ENCODE peak calls at places on chromosomes 7 and 10, in five cellular contexts. J is right lobe of liver, N is glutamatergic neuron, P is endothelial cell, B is gastrocnemius medialis. E is an unnamed sample.

GRCh38 chr7:70459546-70459945 is 672.4 kb upstream of the GALNT17 start:
- DNase-seq in J (no peak), N (no peak), P (no peak), B (no peak), E (no peak)

GRCh38 chr10:86400705-86401587 is 34.4 kb upstream of the GRID1 start:
- DNase-seq in J (peak), N (peak), P (peak), B (no peak), E (peak)

GRCh38 chr7:7786595-7786994 is 68.2 kb upstream of the RPA3 start:
- DNase-seq in J (no peak), N (no peak), P (no peak), B (no peak), E (no peak)

GRCh38 chr10:117334075-117334474 is 41.2 kb downstream of the PDZD8 start:
- DNase-seq in J (no peak), N (no peak), P (no peak), B (no peak), E (no peak)

GRCh38 chr10:87594864-87595263 is 64.8 kb upstream of the PAPSS2 start:
- DNase-seq in J (peak), N (no peak), P (no peak), B (no peak), E (no peak)

GRCh38 chr7:123154231-123154860 is 45.4 kb downstream of the SLC13A1 start:
- DNase-seq in J (peak), N (peak), P (peak), B (peak), E (peak)

GRCh38 chr10:132030898-132031463 is 34.8 kb upstream of the JAKMIP3 start:
- DNase-seq in J (no peak), N (no peak), P (no peak), B (no peak), E (no peak)

GRCh38 chr7:144670251-144670650 is 165.6 kb downstream of the TPK1 start:
- DNase-seq in J (no peak), N (no peak), P (no peak), B (no peak), E (no peak)

GRCh38 chr10:118769898-118770600 is 15.3 kb upstream of the CACUL1 start:
- DNase-seq in J (no peak), N (no peak), P (no peak), B (no peak), E (no peak)

GRCh38 chr7:143846692-143847091 is 55.3 kb downstream of the TCAF1 start:
- DNase-seq in J (no peak), N (no peak), P (no peak), B (no peak), E (no peak)

GRCh38 chr7:134954197-134955082 is 31.9 kb upstream of the AGBL3 start:
- DNase-seq in J (no peak), N (no peak), P (no peak), B (no peak), E (no peak)

GRCh38 chr10:35934637-35934995 is 292.5 kb upstream of the FZD8 start:
- DNase-seq in J (no peak), N (peak), P (no peak), B (no peak), E (no peak)

GRCh38 chr10:94366382-94366781 is 3.6 kb upstream of the NOC3L start:
- DNase-seq in J (no peak), N (no peak), P (no peak), B (no peak), E (no peak)

GRCh38 chr7:44608916-44609648 is 2.7 kb downstream of the OGDH start:
- DNase-seq in J (no peak), N (no peak), P (no peak), B (no peak), E (no peak)

GRCh38 chr7:36604801-36605200 is 119.5 kb downstream of the AOAH start:
- DNase-seq in J (no peak), N (no peak), P (no peak), B (no peak), E (no peak)

GRCh38 chr10:110681023-110681681 is 37.0 kb downstream of the RBM20 start:
- DNase-seq in J (no peak), N (peak), P (peak), B (peak), E (no peak)

GRCh38 chr10:5692476-5693358 is 8.1 kb downstream of the TASOR2 start:
- DNase-seq in J (peak), N (peak), P (peak), B (no peak), E (peak)

GRCh38 chr7:55308186-55308929 is 56.8 kb upstream of the LANCL2 start:
- DNase-seq in J (no peak), N (no peak), P (no peak), B (no peak), E (no peak)

GRCh38 chr10:29446327-29446726 is 157.5 kb downstream of the LYZL1 start:
- DNase-seq in J (no peak), N (no peak), P (no peak), B (no peak), E (no peak)

GRCh38 chr10:86755740-86756510 is 494 bp upstream of the BMPR1A start:
- DNase-seq in J (peak), N (peak), P (peak), B (peak), E (peak)

GRCh38 chr10:69455009-69455763 is 3.9 kb downstream of the TSPAN15 start:
- DNase-seq in J (no peak), N (no peak), P (no peak), B (no peak), E (no peak)

GRCh38 chr7:100726998-100727761 is 6.2 kb upstream of the ZAN start:
- DNase-seq in J (peak), N (no peak), P (no peak), B (no peak), E (no peak)

GRCh38 chr7:81684513-81685262 is 85.2 kb downstream of the HGF start:
- DNase-seq in J (peak), N (peak), P (no peak), B (peak), E (peak)

GRCh38 chr7:52925332-52925731 is 110.1 kb upstream of the POM121L12 start:
- DNase-seq in J (no peak), N (no peak), P (no peak), B (no peak), E (no peak)
- TF ChIP-seq CTCF in J (no peak), N (no peak), P (no peak), B (no peak), E (no peak)

DNA sequence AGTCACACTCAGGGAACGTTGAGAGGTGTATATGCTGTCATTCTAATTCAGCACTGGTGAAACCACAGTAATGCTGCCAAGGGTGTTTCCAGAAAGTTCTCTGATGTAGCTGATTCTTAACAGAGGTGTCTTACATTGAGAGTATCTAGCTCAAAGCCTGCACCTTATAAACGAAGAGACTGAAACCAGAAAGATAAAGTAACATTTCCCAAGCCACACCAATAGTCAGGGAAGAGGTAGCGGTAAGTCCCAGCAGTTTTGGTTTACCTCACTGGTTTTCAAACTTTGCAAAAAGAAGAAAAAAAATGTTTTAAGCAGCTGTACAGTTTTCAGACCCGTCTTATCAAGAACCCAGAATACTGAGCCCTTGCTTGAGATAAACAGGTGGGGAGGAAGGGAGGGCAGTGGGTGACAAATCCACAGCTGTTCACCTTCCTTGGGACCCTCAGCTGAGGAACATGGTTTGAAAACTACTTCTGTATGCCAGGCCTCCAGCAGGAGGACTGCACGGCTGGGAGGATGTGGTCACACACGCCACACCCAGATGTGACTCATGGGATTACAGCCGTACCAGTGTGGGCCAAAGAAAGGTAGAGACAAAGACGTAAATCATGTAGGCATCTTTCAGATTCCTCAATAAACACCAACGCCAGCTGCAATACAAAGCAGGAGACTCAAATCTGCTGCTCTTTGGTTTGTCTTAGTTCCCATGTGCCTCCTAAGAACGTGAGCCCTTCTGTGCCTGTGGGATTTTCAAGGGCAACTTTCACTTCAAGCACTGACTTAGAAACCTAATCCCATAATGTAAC is 64.0 kb upstream of the GSDME start:
- DNase-seq in J (no peak), N (no peak), P (no peak), B (peak), E (peak)
- TF ChIP-seq CTCF in J (no peak), N (no peak), P (no peak), B (no peak), E (no peak)

GRCh38 chr10:75648854-75649253 is 217.4 kb downstream of the LRMDA start:
- DNase-seq in J (no peak), N (no peak), P (no peak), B (no peak), E (no peak)

GRCh38 chr10:75652136-75652535 is 220.7 kb downstream of the LRMDA start:
- DNase-seq in J (no peak), N (no peak), P (no peak), B (no peak), E (no peak)

GRCh38 chr10:75653761-75654160 is 222.3 kb downstream of the LRMDA start:
- DNase-seq in J (no peak), N (no peak), P (no peak), B (no peak), E (no peak)

GRCh38 chr10:75650648-75651047 is 219.2 kb downstream of the LRMDA start:
- DNase-seq in J (no peak), N (no peak), P (no peak), B (no peak), E (no peak)

DNA sequence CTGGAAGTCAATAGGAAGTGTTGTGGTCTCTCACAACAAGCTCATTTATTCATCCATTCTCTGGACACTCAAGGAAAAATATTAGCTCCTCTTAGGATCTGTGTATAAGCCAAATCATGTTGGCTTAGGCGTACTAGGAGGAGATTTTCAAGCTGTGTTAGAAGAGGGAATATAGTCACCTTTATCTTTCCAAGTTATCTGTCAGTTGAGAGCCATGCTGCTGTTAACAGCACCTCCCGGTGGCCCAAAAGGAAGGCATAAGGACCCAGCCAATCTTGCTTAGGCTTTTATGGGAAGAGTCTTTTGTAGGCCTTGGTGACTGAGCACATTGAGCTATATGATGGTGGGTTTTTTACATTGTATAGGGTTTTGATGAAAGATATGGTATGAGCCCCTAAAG is 220.0 kb downstream of the LRMDA start:
- DNase-seq in J (no peak), N (no peak), P (no peak), B (no peak), E (no peak)
- TF ChIP-seq CTCF in J (peak), N (no peak), P (no peak), B (no peak), E (peak)

GRCh38 chr7:78224923-78225322 is 426.4 kb downstream of the PHTF2 start:
- DNase-seq in J (no peak), N (no peak), P (no peak), B (no peak), E (no peak)

GRCh38 chr7:78220754-78221153 is 422.2 kb downstream of the PHTF2 start:
- DNase-seq in J (no peak), N (no peak), P (no peak), B (no peak), E (no peak)

GRCh38 chr7:78223598-78223997 is 425.0 kb downstream of the PHTF2 start:
- DNase-seq in J (no peak), N (no peak), P (no peak), B (no peak), E (no peak)

GRCh38 chr7:78225534-78225933 is 427.0 kb downstream of the PHTF2 start:
- DNase-seq in J (no peak), N (no peak), P (no peak), B (no peak), E (no peak)

GRCh38 chr7:78221961-78222751 is 423.6 kb downstream of the PHTF2 start:
- DNase-seq in J (no peak), N (no peak), P (no peak), B (no peak), E (no peak)
- TF ChIP-seq CTCF in J (peak), N (no peak), P (no peak), B (no peak), E (no peak)

GRCh38 chr7:47327698-47328391 is 254.1 kb downstream of the TNS3 start:
- DNase-seq in J (peak), N (peak), P (peak), B (peak), E (peak)

GRCh38 chr7:47327306-47327697 is 254.6 kb downstream of the TNS3 start:
- DNase-seq in J (no peak), N (no peak), P (no peak), B (no peak), E (no peak)

GRCh38 chr7:47326808-47327207 is 255.1 kb downstream of the TNS3 start:
- DNase-seq in J (no peak), N (no peak), P (no peak), B (no peak), E (no peak)

GRCh38 chr7:47325337-47325736 is 256.6 kb downstream of the TNS3 start:
- DNase-seq in J (no peak), N (no peak), P (no peak), B (no peak), E (no peak)

DNA sequence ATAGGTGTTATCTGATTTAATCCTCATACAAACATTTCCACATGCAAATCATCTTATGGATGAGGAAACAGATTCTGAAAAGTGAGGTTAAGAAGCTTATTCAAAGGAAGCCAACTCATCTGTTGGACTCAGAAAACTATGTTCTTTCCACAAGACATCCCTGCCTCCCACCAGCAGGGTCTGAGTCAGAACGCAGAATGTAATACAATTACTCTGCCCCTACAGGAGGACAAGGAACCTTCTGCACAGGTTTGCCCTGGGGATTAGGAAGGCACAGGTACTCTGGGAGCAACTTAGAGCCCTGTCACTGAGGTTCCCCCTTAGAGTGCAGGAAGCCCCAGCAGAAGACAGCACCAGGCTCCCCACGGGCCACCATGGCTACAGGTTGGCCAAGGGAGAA is 255.7 kb downstream of the TNS3 start:
- DNase-seq in J (no peak), N (no peak), P (no peak), B (no peak), E (no peak)
- TF ChIP-seq CTCF in J (no peak), N (no peak), P (no peak), B (peak), E (peak)

GRCh38 chr10:33798754-33799153 is 464.3 kb upstream of the NRP1 start:
- DNase-seq in J (no peak), N (no peak), P (no peak), B (no peak), E (no peak)

GRCh38 chr10:33790506-33791283 is 456.2 kb upstream of the NRP1 start:
- DNase-seq in J (no peak), N (no peak), P (no peak), B (no peak), E (no peak)

GRCh38 chr10:33795529-33795928 is 461.1 kb upstream of the NRP1 start:
- DNase-seq in J (no peak), N (no peak), P (no peak), B (no peak), E (no peak)

GRCh38 chr10:33791295-33791694 is 456.8 kb upstream of the NRP1 start:
- DNase-seq in J (no peak), N (no peak), P (no peak), B (no peak), E (no peak)

DNA sequence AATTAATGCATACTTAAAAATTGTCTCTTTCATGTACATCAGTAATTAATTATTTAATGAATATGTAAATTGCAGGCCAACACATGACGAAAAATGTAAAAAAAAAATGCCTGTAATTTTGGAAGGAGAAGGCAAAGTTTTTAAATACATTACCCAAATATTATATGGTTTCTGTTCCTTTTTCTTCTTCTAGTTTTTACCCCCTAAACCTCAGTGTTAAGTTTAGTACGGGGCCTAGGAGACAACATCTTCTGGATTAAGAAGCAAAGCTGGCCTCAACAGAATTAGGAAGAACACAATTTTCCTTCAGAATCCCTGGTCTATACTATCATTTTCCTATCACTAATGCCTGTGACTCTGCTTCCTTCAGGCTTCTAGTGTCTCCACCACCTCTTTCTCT is 459.3 kb upstream of the NRP1 start:
- DNase-seq in J (no peak), N (no peak), P (no peak), B (no peak), E (no peak)
- TF ChIP-seq CTCF in J (no peak), N (no peak), P (no peak), B (no peak), E (no peak)

E was measured in left lung.